ENCODE peak calls at places on chromosomes 4 and X, in four cellular contexts. M is A549, Q is endothelial cell of umbilical vein, C is HCT116. T is an unnamed sample.

GRCh38 chr4:42397256-42397634 is at the start of gene SHISA3:
- DNase-seq in Q (peak), C (no peak), M (peak), T (no peak)

GRCh38 chrX:3052864-3053263 is 11.6 kb downstream of the ARSF start:
- DNase-seq in C (no peak), M (no peak), Q (no peak), T (no peak)

GRCh38 chrX:39654183-39654925 is 443.4 kb downstream of the BCOR start:
- DNase-seq in C (no peak), Q (no peak), M (no peak), T (no peak)

GRCh38 chr4:147617841-147618421 is 734 bp downstream of the TMEM184C start:
- DNase-seq in C (no peak), Q (no peak), M (peak), T (no peak)

GRCh38 chr4:133208694-133209285 is 59.7 kb downstream of the PCDH10 start:
- DNase-seq in Q (no peak), C (no peak), M (no peak), T (no peak)

GRCh38 chrX:121581885-121582284 is 534.5 kb downstream of the GLUD2 start:
- DNase-seq in C (no peak), Q (no peak), M (no peak), T (peak)

GRCh38 chr4:79178770-79179169 is 147.1 kb downstream of the NAA11 start:
- DNase-seq in Q (no peak), M (no peak), C (no peak), T (no peak)

GRCh38 chr4:141391293-141391692 is 170.6 kb downstream of the ZNF330 start:
- DNase-seq in C (no peak), Q (no peak), M (no peak), T (peak)

GRCh38 chrX:153302796-153303195 is 18.8 kb downstream of the PNMA6F start:
- DNase-seq in M (no peak), Q (no peak), C (no peak), T (no peak)

GRCh38 chr4:56496241-56496640 is 9.3 kb upstream of the ARL9 start:
- DNase-seq in Q (no peak), M (no peak), C (no peak), T (no peak)

GRCh38 chrX:153635788-153636668 is 11.0 kb upstream of the DUSP9 start:
- DNase-seq in C (no peak), Q (peak), M (peak), T (no peak)

GRCh38 chrX:68914337-68914989 is 85.6 kb downstream of the EFNB1 start:
- DNase-seq in M (no peak), C (no peak), Q (no peak), T (no peak)

GRCh38 chr4:74013269-74013668 is 14.8 kb upstream of the CXCL5 start:
- DNase-seq in M (no peak), C (no peak), Q (no peak), T (no peak)

GRCh38 chr4:107834241-107834856 is 9.6 kb downstream of the SGMS2 start:
- DNase-seq in Q (no peak), C (no peak), M (no peak), T (no peak)

GRCh38 chr4:107828315-107828714 is 3.6 kb downstream of the SGMS2 start:
- DNase-seq in C (no peak), Q (no peak), M (no peak), T (no peak)

GRCh38 chr4:107832275-107832807 is 7.6 kb downstream of the SGMS2 start:
- DNase-seq in M (no peak), C (no peak), Q (no peak), T (no peak)

GRCh38 chr4:107835409-107835808 is 10.7 kb downstream of the SGMS2 start:
- DNase-seq in C (no peak), Q (no peak), M (no peak), T (no peak)

GRCh38 chr4:107831140-107831539 is 6.4 kb downstream of the SGMS2 start:
- DNase-seq in Q (no peak), C (no peak), M (no peak), T (no peak)
- H3K4me2 ChIP-seq in Q (no peak), C (no peak), M (no peak), T (no peak)

GRCh38 chr4:129335263-129335662 is 239.3 kb downstream of the C4orf33 start:
- DNase-seq in M (no peak), C (no peak), Q (no peak), T (no peak)
- H3K4me2 ChIP-seq in M (no peak), C (no peak), Q (no peak), T (no peak)

GRCh38 chrX:109760922-109761250 is 27.8 kb upstream of the ACSL4 start:
- DNase-seq in C (no peak), Q (no peak), M (no peak), T (no peak)

GRCh38 chrX:109760241-109760921 is 27.3 kb upstream of the ACSL4 start:
- DNase-seq in M (no peak), C (no peak), Q (peak), T (no peak)
- H3K4me2 ChIP-seq in M (no peak), C (no peak), Q (no peak), T (no peak)

DNA sequence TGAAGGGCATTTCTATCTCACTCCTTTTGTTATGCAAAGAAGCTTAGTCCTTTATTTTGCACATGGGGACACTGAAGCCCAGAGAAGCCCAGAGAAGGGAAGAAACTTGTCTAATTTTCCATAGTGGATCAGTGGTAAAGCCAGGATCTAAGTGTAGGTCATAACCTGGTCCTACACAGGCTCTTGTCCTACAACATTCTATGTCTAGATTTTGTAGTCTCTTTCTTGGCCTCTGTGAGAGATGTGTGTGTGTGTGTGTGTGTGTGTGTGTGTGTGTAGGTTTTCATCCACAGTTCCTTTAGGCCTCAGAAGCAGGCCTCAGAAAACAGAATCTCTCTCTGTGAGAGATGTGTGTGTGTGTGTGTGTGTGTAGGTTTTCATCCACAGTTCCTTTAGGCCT is 38.3 kb downstream of the VSIG4 start:
- DNase-seq in Q (no peak), M (no peak), C (no peak), T (no peak)
- H3K4me2 ChIP-seq in Q (no peak), M (no peak), C (no peak), T (no peak)

GRCh38 chr4:137509855-137510282 is 22.4 kb downstream of the PCDH18 start:
- DNase-seq in M (no peak), C (peak), Q (no peak), T (no peak)

GRCh38 chr4:137514401-137515116 is 17.7 kb downstream of the PCDH18 start:
- DNase-seq in Q (no peak), M (no peak), C (no peak), T (no peak)

GRCh38 chr4:137510866-137511265 is 21.4 kb downstream of the PCDH18 start:
- DNase-seq in C (peak), M (no peak), Q (peak), T (peak)
- H3K4me2 ChIP-seq in C (peak), M (peak), Q (peak), T (no peak)

T was measured in mammary epithelial cell.